ENCODE peak calls at places on chromosomes 1 and 21, in six cellular contexts. W is stomach, G is nephron progenitor cell, M is fibroblast of lung, S is epithelial cell of esophagus, U is body of pancreas. P is an unnamed sample.

GRCh38 chr1:3433596-3434320 is 20.7 kb upstream of the ARHGEF16 start:
- DNase-seq in W (no peak), G (no peak), M (no peak), S (no peak), U (no peak), P (no peak)

GRCh38 chr1:71304125-71304524 is 223.3 kb upstream of the ZRANB2 start:
- DNase-seq in W (no peak), G (no peak), M (no peak), S (peak), U (no peak), P (no peak)

GRCh38 chr1:162276493-162276892 is 100.2 kb downstream of the SPATA46 start:
- DNase-seq in W (no peak), G (no peak), M (peak), S (peak), U (no peak), P (no peak)

GRCh38 chr1:30616759-30617158 is 106.6 kb downstream of the MATN1 start:
- DNase-seq in W (peak), G (no peak), M (no peak), S (no peak), U (no peak), P (no peak)

GRCh38 chr1:165441166-165441955 is 3.6 kb downstream of the RXRG start:
- DNase-seq in W (no peak), G (no peak), M (no peak), S (no peak), U (no peak), P (no peak)

GRCh38 chr1:39779137-39779536 is 8.0 kb upstream of the OXCT2 start:
- DNase-seq in W (no peak), G (no peak), M (no peak), S (no peak), U (no peak), P (no peak)

GRCh38 chr1:220012259-220012658 is 34.0 kb downstream of the EPRS1 start:
- DNase-seq in W (no peak), G (no peak), M (peak), S (no peak), U (no peak), P (no peak)

GRCh38 chr1:157700305-157700704 is 264 bp downstream of the FCRL3 start:
- DNase-seq in W (no peak), G (no peak), M (no peak), S (no peak), U (no peak), P (no peak)

GRCh38 chr1:109739738-109740614 is 862 bp downstream of the GSTM3 start:
- DNase-seq in W (peak), G (peak), M (peak), S (peak), U (peak), P (peak)

GRCh38 chr21:38263493-38263892 is 6.7 kb downstream of the KCNJ15 start:
- DNase-seq in W (no peak), G (no peak), M (peak), S (no peak), U (no peak), P (no peak)

GRCh38 chr21:44449473-44450363 is 5.6 kb upstream of the LRRC3 start:
- DNase-seq in W (no peak), G (peak), M (no peak), S (no peak), U (no peak), P (no peak)

GRCh38 chr1:246724725-246725095 is 501 bp downstream of the SCCPDH start:
- DNase-seq in W (no peak), G (peak), M (peak), S (peak), U (peak), P (no peak)

GRCh38 chr1:39639333-39640130 is at the start of gene HEYL:
- DNase-seq in W (peak), G (peak), M (peak), S (peak), U (peak), P (no peak)

GRCh38 chr1:24796524-24796923 is 51.3 kb downstream of the CLIC4 start:
- DNase-seq in W (no peak), G (no peak), M (no peak), S (no peak), U (no peak), P (no peak)

GRCh38 chr1:240188139-240188538 is 96.5 kb downstream of the FMN2 start:
- DNase-seq in W (no peak), G (no peak), M (no peak), S (no peak), U (no peak), P (no peak)

GRCh38 chr1:98316286-98316685 is 345.2 kb upstream of the SNX7 start:
- DNase-seq in W (no peak), G (no peak), M (peak), S (peak), U (no peak), P (no peak)

GRCh38 chr1:48107516-48107915 is 110.3 kb upstream of the TRABD2B start:
- DNase-seq in W (no peak), G (no peak), M (no peak), S (peak), U (no peak), P (no peak)

GRCh38 chr1:26189331-26189730 is 1.1 kb upstream of the CATSPER4 start:
- DNase-seq in W (no peak), G (peak), M (no peak), S (no peak), U (no peak), P (no peak)

GRCh38 chr1:38095337-38096030 is 48.9 kb upstream of the POU3F1 start:
- DNase-seq in W (no peak), G (no peak), M (no peak), S (no peak), U (no peak), P (no peak)

GRCh38 chr1:83901547-83902155 is 97.3 kb downstream of the TTLL7 start:
- DNase-seq in W (peak), G (no peak), M (peak), S (peak), U (peak), P (peak)

GRCh38 chr1:206886831-206887230 is 10.4 kb upstream of the IL24 start:
- DNase-seq in W (no peak), G (no peak), M (peak), S (no peak), U (no peak), P (no peak)

GRCh38 chr1:12246584-12246983 is 16.8 kb downstream of the VPS13D start:
- DNase-seq in W (no peak), G (no peak), M (no peak), S (no peak), U (no peak), P (no peak)

GRCh38 chr1:166036092-166036491 is 130.7 kb downstream of the FAM78B start:
- DNase-seq in W (no peak), G (no peak), M (no peak), S (no peak), U (no peak), P (no peak)

GRCh38 chr1:201562257-201562656 is 23.3 kb downstream of the NAV1 start:
- DNase-seq in W (no peak), G (peak), M (peak), S (peak), U (no peak), P (no peak)

GRCh38 chr1:93735722-93736121 is 54.1 kb upstream of the BCAR3 start:
- DNase-seq in W (no peak), G (no peak), M (peak), S (peak), U (no peak), P (no peak)

GRCh38 chr1:64476251-64476952 is 6.5 kb downstream of the CACHD1 start:
- DNase-seq in W (no peak), G (no peak), M (peak), S (peak), U (no peak), P (peak)

GRCh38 chr1:231778009-231778719 is 151.6 kb downstream of the DISC1 start:
- DNase-seq in W (no peak), G (no peak), M (peak), S (peak), U (peak), P (peak)

GRCh38 chr1:200849430-200849829 is 23.4 kb upstream of the GPR25 start:
- DNase-seq in W (no peak), G (no peak), M (no peak), S (no peak), U (no peak), P (no peak)

GRCh38 chr1:35592991-35593769 is 20.1 kb downstream of the TFAP2E start:
- DNase-seq in W (no peak), G (no peak), M (peak), S (no peak), U (no peak), P (no peak)

GRCh38 chr1:205714190-205714905 is 34.0 kb upstream of the SLC45A3 start:
- DNase-seq in W (no peak), G (no peak), M (peak), S (peak), U (peak), P (no peak)

DNA sequence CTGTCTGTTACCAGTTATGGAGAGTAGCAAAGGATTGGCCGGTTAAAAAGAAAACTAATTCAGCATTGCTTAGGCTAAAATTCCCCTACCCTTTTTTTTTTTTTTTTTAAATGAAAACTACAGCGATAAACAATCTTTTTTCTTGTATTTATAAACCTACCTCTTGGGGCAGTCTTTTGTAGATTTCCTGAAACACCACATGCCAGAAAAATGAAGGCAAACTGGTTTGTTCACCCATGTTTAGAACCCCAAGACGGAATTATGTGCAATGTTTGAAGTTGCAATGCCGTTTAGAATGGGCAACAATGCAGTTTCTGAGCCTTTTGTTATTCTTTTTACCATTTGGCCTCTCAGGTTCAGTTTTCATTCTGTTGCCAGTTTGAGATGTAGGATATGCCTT is 59.1 kb downstream of the PRDM2 start:
- DNase-seq in W (no peak), G (no peak), M (no peak), S (peak), U (peak), P (peak)
- TF ChIP-seq CTCF in W (no peak), G (no peak), M (peak), S (peak), U (peak), P (peak)

GRCh38 chr1:52057876-52058275 is 1.8 kb downstream of the BTF3L4 start:
- DNase-seq in W (no peak), G (no peak), M (no peak), S (no peak), U (no peak), P (no peak)

GRCh38 chr1:52059326-52059725 is 3.2 kb downstream of the BTF3L4 start:
- DNase-seq in W (no peak), G (no peak), M (peak), S (peak), U (no peak), P (no peak)

GRCh38 chr1:52060822-52061221 is 4.7 kb downstream of the BTF3L4 start:
- DNase-seq in W (no peak), G (no peak), M (no peak), S (no peak), U (no peak), P (no peak)

GRCh38 chr1:52059888-52060287 is 3.8 kb downstream of the BTF3L4 start:
- DNase-seq in W (no peak), G (no peak), M (no peak), S (no peak), U (no peak), P (no peak)

GRCh38 chr1:52063192-52063591 is 7.1 kb downstream of the BTF3L4 start:
- DNase-seq in W (no peak), G (no peak), M (no peak), S (no peak), U (no peak), P (no peak)
- TF ChIP-seq CTCF in W (no peak), G (no peak), M (no peak), S (no peak), U (no peak), P (no peak)

GRCh38 chr1:212981571-212982328 is 31.4 kb downstream of the VASH2 start:
- DNase-seq in W (peak), G (no peak), M (no peak), S (no peak), U (peak), P (peak)

GRCh38 chr1:212977781-212978645 is 27.7 kb downstream of the VASH2 start:
- DNase-seq in W (peak), G (no peak), M (no peak), S (peak), U (no peak), P (no peak)

GRCh38 chr1:212981025-212981495 is 30.7 kb downstream of the VASH2 start:
- DNase-seq in W (peak), G (no peak), M (no peak), S (peak), U (peak), P (peak)

GRCh38 chr1:212979340-212980122 is 29.2 kb downstream of the VASH2 start:
- DNase-seq in W (no peak), G (no peak), M (no peak), S (no peak), U (no peak), P (no peak)

GRCh38 chr1:212980123-212980800 is 29.9 kb downstream of the VASH2 start:
- DNase-seq in W (no peak), G (no peak), M (peak), S (no peak), U (peak), P (peak)
- TF ChIP-seq CTCF in W (no peak), G (no peak), M (no peak), S (no peak), U (no peak), P (peak)

GRCh38 chr1:193094112-193094511 is 11.1 kb downstream of the GLRX2 start:
- DNase-seq in W (no peak), G (no peak), M (no peak), S (no peak), U (no peak), P (no peak)
- TF ChIP-seq CTCF in W (no peak), G (no peak), M (no peak), S (no peak), U (no peak), P (no peak)

GRCh38 chr21:27369234-27369633 is 402.3 kb upstream of the ADAMTS5 start:
- DNase-seq in W (no peak), G (no peak), M (no peak), S (no peak), U (no peak), P (no peak)
- TF ChIP-seq CTCF in W (no peak), G (no peak), M (no peak), S (no peak), U (no peak), P (no peak)

GRCh38 chr1:88936223-88936523 is 44.8 kb upstream of the GTF2B start:
- DNase-seq in W (no peak), G (no peak), M (no peak), S (no peak), U (no peak), P (no peak)
- TF ChIP-seq CTCF in W (no peak), G (peak), M (no peak), S (no peak), U (no peak), P (no peak)